ENCODE peak calls at places on chromosomes 5 and 9, in six cellular contexts. V, A, H, O, K and B are unnamed samples.

GRCh38 chr9:90100014-90100413 is 495.2 kb downstream of the GADD45G start:
- DNase-seq in V (no peak), A (no peak), H (no peak), O (no peak), K (no peak), B (no peak)

GRCh38 chr9:126624912-126625311 is 11.2 kb downstream of the LMX1B start:
- DNase-seq in V (no peak), A (no peak), H (no peak), O (no peak), K (no peak), B (no peak)

GRCh38 chr5:172646716-172647285 is 5.7 kb downstream of the NEURL1B start:
- DNase-seq in V (peak; percentile 31), A (no peak), H (peak; percentile 59), O (no peak), K (peak; percentile 62), B (no peak)

GRCh38 chr9:12880406-12881016 is 105.7 kb downstream of the LURAP1L start:
- DNase-seq in V (no peak), A (no peak), H (no peak), O (no peak), K (no peak), B (no peak)

GRCh38 chr5:136246122-136246521 is 53.2 kb upstream of the SMIM32 start:
- DNase-seq in V (no peak), A (no peak), H (no peak), O (no peak), K (no peak), B (no peak)

GRCh38 chr5:100900796-100901731 is 2.0 kb downstream of the ST8SIA4 start:
- DNase-seq in V (peak; percentile 65), A (peak; percentile 56), H (peak; percentile 84), O (no peak), K (peak; percentile 34), B (peak; percentile 84)

GRCh38 chr9:88215181-88216131 is 77.2 kb upstream of the SPATA31C2 start:
- DNase-seq in V (no peak), A (no peak), H (no peak), O (no peak), K (no peak), B (no peak)

GRCh38 chr9:127761491-127761904 is 17.0 kb downstream of the SH2D3C start:
- DNase-seq in V (no peak), A (no peak), H (no peak), O (no peak), K (no peak), B (no peak)

GRCh38 chr5:124527220-124527991 is 219.0 kb downstream of the ZNF608 start:
- DNase-seq in V (no peak), A (no peak), H (no peak), O (no peak), K (no peak), B (no peak)

GRCh38 chr9:35733109-35733541 is 659 bp downstream of the CREB3 start:
- DNase-seq in V (peak; percentile 78), A (peak; percentile 41), H (no peak), O (no peak), K (no peak), B (no peak)

DNA sequence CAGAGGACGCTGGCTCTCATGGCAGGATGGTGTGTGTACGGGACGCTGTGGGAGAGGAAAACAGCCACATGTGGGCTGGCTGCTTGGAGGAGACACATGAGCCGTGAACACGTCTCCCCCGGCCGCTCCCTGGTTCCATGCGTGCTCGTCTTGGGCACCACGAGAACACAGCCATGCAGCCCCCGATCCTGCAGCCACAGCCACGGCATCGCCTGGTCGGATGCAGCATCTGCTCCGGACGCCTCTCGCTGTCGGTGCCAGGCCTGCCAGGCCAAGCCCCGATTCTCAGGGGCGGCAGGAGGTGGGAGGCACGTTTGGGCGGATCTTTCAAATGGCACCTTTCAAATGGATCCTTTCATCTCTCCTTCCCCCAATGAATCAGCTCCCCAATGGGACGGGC is 3.2 kb downstream of the LCN10 start:
- DNase-seq in V (no peak), A (no peak), H (no peak), O (no peak), K (no peak), B (no peak)
- H3K4me1 ChIP-seq in V (no peaks in the 10 kb centered on the region), A (peaks cover 7% of the 10 kb centered on the region), H (peaks cover 18% of the 10 kb centered on the region), O (peaks cover 33% of the 10 kb centered on the region), K (peaks cover 7% of the 10 kb centered on the region), B (peaks cover 9% of the 10 kb centered on the region)

DNA sequence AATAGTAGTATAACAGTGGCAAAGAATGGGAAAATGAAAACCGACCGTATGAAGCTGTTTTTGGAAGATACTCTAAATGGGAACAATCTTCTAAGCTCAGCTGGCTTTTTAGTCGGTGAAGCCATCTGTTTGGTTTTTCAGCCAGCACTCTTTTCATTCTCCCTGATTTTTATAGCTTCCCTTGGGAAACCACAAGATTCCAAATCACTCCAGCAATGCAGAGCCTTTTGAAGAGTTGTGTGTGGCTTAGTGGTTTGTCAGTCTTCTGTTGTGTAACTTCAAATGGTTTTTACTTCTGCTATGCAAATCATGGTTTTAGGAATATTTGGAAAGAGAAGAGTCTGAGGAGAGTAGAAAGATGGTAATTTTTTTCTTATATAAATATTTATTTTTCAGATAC is 180.7 kb downstream of the KDM4C start:
- DNase-seq in V (no peak), A (no peak), H (no peak), O (no peak), K (no peak), B (no peak)
- H3K27ac ChIP-seq in V (no peak overlapping the region), A (no peak overlapping the region), H (no peak overlapping the region), O (no peak overlapping the region), K (no peak overlapping the region), B (no peak overlapping the region)

DNA sequence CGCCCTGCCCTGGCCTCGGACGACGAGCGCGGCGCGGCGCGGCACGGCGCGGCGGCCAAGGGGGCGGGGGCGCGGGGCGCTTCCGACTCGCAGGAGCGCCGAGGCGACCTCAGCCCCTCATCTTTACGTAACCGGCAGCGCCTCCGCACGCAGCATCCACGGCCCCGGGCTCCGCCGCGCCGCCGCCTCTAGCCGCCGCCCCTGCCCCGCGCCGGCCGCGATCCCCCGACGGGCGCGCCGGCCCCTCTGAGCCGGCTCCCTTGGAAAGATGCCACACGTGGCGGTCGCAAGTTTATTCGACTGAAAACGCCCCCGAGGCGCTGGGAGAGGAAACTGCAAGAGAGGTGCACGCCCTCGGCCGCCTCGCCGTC is 1.0 kb downstream of the KLF9 start:
- DNase-seq in V (no peak), A (no peak), H (peak; percentile 86), O (no peak), K (no peak), B (no peak)
- H3K4me1 ChIP-seq in V (peaks cover 13% of the 10 kb centered on the region), A (peaks cover 5% of the 10 kb centered on the region), H (peaks cover 64% of the 10 kb centered on the region), O (peaks cover 59% of the 10 kb centered on the region), K (peaks cover 6% of the 10 kb centered on the region), B (peaks cover 24% of the 10 kb centered on the region)

GRCh38 chr5:162221884-162222283 is 154.3 kb downstream of the GABRG2 start:
- DNase-seq in V (no peak), A (no peak), H (no peak), O (no peak), K (no peak), B (no peak)
- H3K27ac ChIP-seq in V (no peak overlapping the region), A (no peak overlapping the region), H (no peak overlapping the region), O (no peak overlapping the region), K (no peak overlapping the region), B (no peak overlapping the region)

DNA sequence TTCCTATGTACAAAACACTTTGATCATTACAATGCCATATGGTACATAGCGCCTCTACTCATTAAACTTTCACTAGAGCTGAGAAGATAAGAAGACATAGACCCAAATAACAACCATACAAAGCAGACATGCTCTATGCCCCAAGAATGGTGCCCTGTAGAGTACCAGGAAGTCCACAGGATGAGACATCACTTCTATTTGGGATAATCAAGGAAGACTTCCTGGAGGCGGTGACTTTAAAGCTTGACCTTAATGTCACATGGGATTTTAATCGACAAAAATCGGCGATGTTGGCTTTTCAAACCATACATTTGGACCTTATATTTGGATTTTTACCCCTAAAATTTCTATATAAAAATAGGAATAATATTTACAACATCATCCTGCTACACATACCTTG is 224.3 kb upstream of the MAP3K1 start:
- DNase-seq in V (no peak), A (no peak), H (no peak), O (no peak), K (no peak), B (no peak)
- H3K4me1 ChIP-seq in V (no peaks in the 10 kb centered on the region), A (no peaks in the 10 kb centered on the region), H (peaks cover 38% of the 10 kb centered on the region), O (peaks cover 29% of the 10 kb centered on the region), K (no peaks in the 10 kb centered on the region), B (peaks cover 39% of the 10 kb centered on the region)